ENCODE peak calls at places on chromosome 3, in seven cellular contexts. J is naive thymus-derived CD4-positive, alpha-beta T cell; N is body of pancreas; L is left cardiac atrium; Q is activated naive CD4-positive, alpha-beta T cell treated with anti-CD3 and anti-CD28 coated beads, Interleukin-2, amount 50 U/mL, for 72 hours; U is stimulated activated naive CD8-positive, alpha-beta T cell treated with anti-CD3 and anti-CD28 coated beads, Interleukin-15, Interleukin-2, amounts not matched to agents 100 U/mL and 50 U/mL, for 24 hours; I is omental fat pad. R is an unnamed sample.

GRCh38 chr3:18745472-18745871 is 320.3 kb upstream of the SATB1 start:
- ATAC-seq in J (peak; percentile 59), N (no peak), L (peak; percentile 76), Q (no peak), U (no peak), I (no peak), R (peak; percentile 4)

GRCh38 chr3:185943363-185944106 is 5.7 kb upstream of the TRA2B start:
- ATAC-seq in J (peak; percentile 100), N (peak; percentile 97), L (peak; percentile 91), Q (peak; percentile 92), U (peak; percentile 92), I (peak; percentile 96), R (peak; percentile 96)

GRCh38 chr3:108441528-108441927 is 68.9 kb downstream of the MYH15 start:
- ATAC-seq in J (no peak), N (no peak), L (no peak), Q (no peak), U (no peak), I (no peak), R (no peak)

GRCh38 chr3:138381950-138382715 is 33.8 kb downstream of the MRAS start:
- ATAC-seq in J (peak; percentile 53), N (peak; percentile 81), L (peak; percentile 93), Q (no peak), U (no peak), I (peak; percentile 86), R (no peak)

GRCh38 chr3:127427169-127427655 is 139.4 kb upstream of the PRR20G start:
- ATAC-seq in J (no peak), N (no peak), L (no peak), Q (no peak), U (no peak), I (no peak), R (no peak)

GRCh38 chr3:186760141-186760813 is 23.1 kb upstream of the EIF4A2 start:
- ATAC-seq in J (no peak), N (no peak), L (no peak), Q (peak; percentile 83), U (peak; percentile 70), I (no peak), R (peak; percentile 97)

GRCh38 chr3:98110191-98110908 is 20.2 kb upstream of the OR5H1 start:
- ATAC-seq in J (no peak), N (no peak), L (no peak), Q (no peak), U (no peak), I (no peak), R (no peak)

GRCh38 chr3:27483117-27484001 is 825 bp downstream of the SLC4A7 start:
- ATAC-seq in J (no peak), N (peak; percentile 5), L (peak; percentile 33), Q (peak; percentile 6), U (no peak), I (peak; percentile 46), R (peak; percentile 9)

GRCh38 chr3:23071306-23071705 is 131.8 kb upstream of the UBE2E2 start:
- ATAC-seq in J (no peak), N (no peak), L (peak; percentile 42), Q (no peak), U (no peak), I (no peak), R (no peak)

GRCh38 chr3:72041531-72041930 is 256.6 kb upstream of the PROK2 start:
- ATAC-seq in J (no peak), N (no peak), L (peak; percentile 47), Q (no peak), U (no peak), I (peak; percentile 32), R (no peak)

GRCh38 chr3:184808021-184808420 is 3.9 kb upstream of the VPS8 start:
- ATAC-seq in J (no peak), N (no peak), L (no peak), Q (no peak), U (no peak), I (no peak), R (no peak)

GRCh38 chr3:66475386-66476020 is 25.3 kb downstream of the LRIG1 start:
- ATAC-seq in J (no peak), N (peak; percentile 64), L (no peak), Q (no peak), U (no peak), I (no peak), R (no peak)

GRCh38 chr3:196501316-196502064 is 2.1 kb downstream of the RNF168 start:
- ATAC-seq in J (no peak), N (no peak), L (no peak), Q (peak; percentile 39), U (no peak), I (no peak), R (no peak)

GRCh38 chr3:11567516-11568467 is 75.9 kb downstream of the VGLL4 start:
- ATAC-seq in J (no peak), N (peak; percentile 18), L (peak; percentile 7), Q (peak; percentile 29), U (peak; percentile 64), I (peak; percentile 15), R (no peak)

GRCh38 chr3:133620066-133620784 is 41.5 kb downstream of the TOPBP1 start:
- ATAC-seq in J (peak; percentile 31), N (no peak), L (no peak), Q (no peak), U (no peak), I (no peak), R (peak; percentile 23)

GRCh38 chr3:99965077-99965476 is 147.4 kb downstream of the CMSS1 start:
- ATAC-seq in J (no peak), N (peak; percentile 81), L (peak; percentile 77), Q (peak; percentile 75), U (peak; percentile 43), I (peak; percentile 85), R (peak; percentile 37)

GRCh38 chr3:60912142-60912541 is 339.1 kb downstream of the FHIT start:
- ATAC-seq in J (no peak), N (no peak), L (no peak), Q (no peak), U (no peak), I (no peak), R (no peak)

GRCh38 chr3:138332472-138333073 is 2.9 kb upstream of the NME9 start:
- ATAC-seq in J (no peak), N (no peak), L (no peak), Q (no peak), U (no peak), I (no peak), R (no peak)

GRCh38 chr3:167941234-167941995 is 154.3 kb downstream of the GOLIM4 start:
- ATAC-seq in J (peak; percentile 31), N (peak; percentile 38), L (peak; percentile 96), Q (no peak), U (no peak), I (no peak), R (no peak)

GRCh38 chr3:186901135-186901734 is 29.1 kb upstream of the ST6GAL1 start:
- ATAC-seq in J (peak; percentile 36), N (no peak), L (peak; percentile 83), Q (peak; percentile 46), U (peak; percentile 52), I (no peak), R (peak; percentile 31)

GRCh38 chr3:126923423-126923822 is 59.5 kb upstream of the PLXNA1 start:
- ATAC-seq in J (no peak), N (no peak), L (no peak), Q (peak; percentile 37), U (peak; percentile 42), I (no peak), R (peak; percentile 78)

GRCh38 chr3:12972791-12973702 is 100.2 kb downstream of the IQSEC1 start:
- ATAC-seq in J (no peak), N (no peak), L (no peak), Q (no peak), U (no peak), I (no peak), R (no peak)

GRCh38 chr3:133404925-133405324 is 5.1 kb downstream of the BFSP2 start:
- ATAC-seq in J (no peak), N (no peak), L (no peak), Q (no peak), U (no peak), I (no peak), R (no peak)

GRCh38 chr3:99656606-99657005 is 18.2 kb downstream of the COL8A1 start:
- ATAC-seq in J (no peak), N (no peak), L (no peak), Q (no peak), U (no peak), I (no peak), R (no peak)

GRCh38 chr3:49869525-49870126 is at the start of gene CAMKV:
- ATAC-seq in J (peak; percentile 63), N (peak; percentile 41), L (peak; percentile 28), Q (peak; percentile 62), U (no peak), I (no peak), R (peak; percentile 49)

GRCh38 chr3:53675022-53675697 is 171.1 kb downstream of the CHDH start:
- ATAC-seq in J (no peak), N (no peak), L (peak; percentile 53), Q (no peak), U (no peak), I (no peak), R (no peak)

GRCh38 chr3:119665954-119666559 is 5.7 kb upstream of the POPDC2 start:
- ATAC-seq in J (no peak), N (no peak), L (no peak), Q (no peak), U (no peak), I (no peak), R (no peak)

R was measured in activated T-helper 17 cell treated with anti-CD3 and anti-CD28 coated beads, Interleukin-2, amount 50 U/mL, for 72 hours.